ENCODE peak calls at places on chromosome 6, in ten cellular contexts. One of them, this sample, is unnamed.
A peak's percentile ranks its signal among the peaks of the same experiment; 100 is the strongest.

GRCh38 chr6:42050897-42051653 is 751 bp downstream of the TAF8 start:
- DNase-seq in testis: no peak
- DNase-seq in IMR-90: peak; percentile 30
- DNase-seq in A549: no peak
- DNase-seq in ovary: no peak
- DNase-seq in heart left ventricle: no peak
- DNase-seq in thyroid gland: no peak
- DNase-seq in Peyer's patch: no peak
- DNase-seq in endothelial cell of umbilical vein: no peak
- DNase-seq in uterus: no peak
- DNase-seq in this sample: no peak

GRCh38 chr6:5115168-5115567 is 30.0 kb downstream of the PPP1R3G start:
- DNase-seq in testis: no peak
- DNase-seq in IMR-90: peak; percentile 31
- DNase-seq in A549: peak; percentile 33
- DNase-seq in ovary: no peak
- DNase-seq in heart left ventricle: no peak
- DNase-seq in thyroid gland: peak; percentile 18
- DNase-seq in Peyer's patch: no peak
- DNase-seq in endothelial cell of umbilical vein: no peak
- DNase-seq in uterus: no peak
- DNase-seq in this sample: no peak

GRCh38 chr6:143337201-143337949 is 113.1 kb downstream of the ADAT2 start:
- DNase-seq in testis: peak; percentile 66
- DNase-seq in IMR-90: peak; percentile 8
- DNase-seq in A549: no peak
- DNase-seq in ovary: peak; percentile 44
- DNase-seq in heart left ventricle: peak; percentile 24
- DNase-seq in thyroid gland: peak; percentile 51
- DNase-seq in Peyer's patch: peak; percentile 68
- DNase-seq in endothelial cell of umbilical vein: peak; percentile 31
- DNase-seq in uterus: no peak
- DNase-seq in this sample: peak; percentile 9

GRCh38 chr6:142693446-142693845 is 251.5 kb downstream of the HIVEP2 start:
- DNase-seq in testis: no peak
- DNase-seq in IMR-90: peak; percentile 68
- DNase-seq in A549: no peak
- DNase-seq in ovary: no peak
- DNase-seq in heart left ventricle: no peak
- DNase-seq in thyroid gland: no peak
- DNase-seq in Peyer's patch: no peak
- DNase-seq in endothelial cell of umbilical vein: peak; percentile 81
- DNase-seq in uterus: no peak
- DNase-seq in this sample: no peak

GRCh38 chr6:5094327-5094726 is 9.2 kb downstream of the PPP1R3G start:
- DNase-seq in testis: no peak
- DNase-seq in IMR-90: peak; percentile 98
- DNase-seq in A549: no peak
- DNase-seq in ovary: no peak
- DNase-seq in heart left ventricle: no peak
- DNase-seq in thyroid gland: no peak
- DNase-seq in Peyer's patch: no peak
- DNase-seq in endothelial cell of umbilical vein: no peak
- DNase-seq in uterus: no peak
- DNase-seq in this sample: peak; percentile 48

GRCh38 chr6:30942338-30943060 is 1.7 kb downstream of the MUCL3 start:
- DNase-seq in testis: peak; percentile 89
- DNase-seq in IMR-90: peak; percentile 76
- DNase-seq in A549: peak; percentile 85
- DNase-seq in ovary: peak; percentile 80
- DNase-seq in heart left ventricle: peak; percentile 69
- DNase-seq in thyroid gland: peak; percentile 93
- DNase-seq in Peyer's patch: peak; percentile 81
- DNase-seq in endothelial cell of umbilical vein: peak; percentile 56
- DNase-seq in uterus: peak; percentile 48
- DNase-seq in this sample: peak; percentile 87

GRCh38 chr6:72861059-72861458 is 239.2 kb downstream of the KCNQ5 start:
- DNase-seq in testis: no peak
- DNase-seq in IMR-90: peak; percentile 19
- DNase-seq in A549: no peak
- DNase-seq in ovary: no peak
- DNase-seq in heart left ventricle: no peak
- DNase-seq in thyroid gland: no peak
- DNase-seq in Peyer's patch: no peak
- DNase-seq in endothelial cell of umbilical vein: peak; percentile 19
- DNase-seq in uterus: no peak
- DNase-seq in this sample: no peak

GRCh38 chr6:17093692-17094091 is 8.2 kb upstream of the STMND1 start:
- DNase-seq in testis: no peak
- DNase-seq in IMR-90: no peak
- DNase-seq in A549: no peak
- DNase-seq in ovary: no peak
- DNase-seq in heart left ventricle: no peak
- DNase-seq in thyroid gland: no peak
- DNase-seq in Peyer's patch: no peak
- DNase-seq in endothelial cell of umbilical vein: no peak
- DNase-seq in uterus: no peak
- DNase-seq in this sample: no peak

GRCh38 chr6:43578748-43579147 is 2.8 kb downstream of the POLH start:
- DNase-seq in testis: no peak
- DNase-seq in IMR-90: peak; percentile 4
- DNase-seq in A549: no peak
- DNase-seq in ovary: no peak
- DNase-seq in heart left ventricle: no peak
- DNase-seq in thyroid gland: no peak
- DNase-seq in Peyer's patch: no peak
- DNase-seq in endothelial cell of umbilical vein: no peak
- DNase-seq in uterus: no peak
- DNase-seq in this sample: no peak

GRCh38 chr6:43579171-43579570 is 3.2 kb downstream of the POLH start:
- DNase-seq in testis: no peak
- DNase-seq in IMR-90: peak; percentile 16
- DNase-seq in A549: no peak
- DNase-seq in ovary: no peak
- DNase-seq in heart left ventricle: no peak
- DNase-seq in thyroid gland: peak; percentile 21
- DNase-seq in Peyer's patch: no peak
- DNase-seq in endothelial cell of umbilical vein: peak; percentile 16
- DNase-seq in uterus: no peak
- DNase-seq in this sample: no peak

GRCh38 chr6:43572015-43572414 is 3.8 kb downstream of the XPO5 start:
- DNase-seq in testis: no peak
- DNase-seq in IMR-90: no peak
- DNase-seq in A549: no peak
- DNase-seq in ovary: no peak
- DNase-seq in heart left ventricle: no peak
- DNase-seq in thyroid gland: no peak
- DNase-seq in Peyer's patch: no peak
- DNase-seq in endothelial cell of umbilical vein: no peak
- DNase-seq in uterus: no peak
- DNase-seq in this sample: no peak

GRCh38 chr6:43575105-43575771 is 600 bp downstream of the XPO5 start:
- DNase-seq in testis: peak; percentile 38
- DNase-seq in IMR-90: peak; percentile 9
- DNase-seq in A549: peak; percentile 21
- DNase-seq in ovary: peak; percentile 23
- DNase-seq in heart left ventricle: no peak
- DNase-seq in thyroid gland: peak; percentile 27
- DNase-seq in Peyer's patch: no peak
- DNase-seq in endothelial cell of umbilical vein: peak; percentile 53
- DNase-seq in uterus: no peak
- DNase-seq in this sample: peak; percentile 56

GRCh38 chr6:43575772-43576551 is at the start of the genes POLH and XPO5:
- DNase-seq in testis: peak; percentile 92
- DNase-seq in IMR-90: peak; percentile 88
- DNase-seq in A549: peak; percentile 72
- DNase-seq in ovary: peak; percentile 89
- DNase-seq in heart left ventricle: peak; percentile 94
- DNase-seq in thyroid gland: peak; percentile 94
- DNase-seq in Peyer's patch: peak; percentile 97
- DNase-seq in endothelial cell of umbilical vein: peak; percentile 96
- DNase-seq in uterus: peak; percentile 84
- DNase-seq in this sample: peak; percentile 100
- TF ChIP-seq POLR2A in testis: peak; percentile 79
- TF ChIP-seq POLR2A in IMR-90: peak; percentile 98
- TF ChIP-seq POLR2A in A549: peak; percentile 96
- TF ChIP-seq POLR2A in ovary: no peak
- TF ChIP-seq POLR2A in heart left ventricle: peak; percentile 98
- TF ChIP-seq POLR2A in thyroid gland: peak; percentile 99
- TF ChIP-seq POLR2A in Peyer's patch: peak; percentile 93
- TF ChIP-seq POLR2A in endothelial cell of umbilical vein: peak; percentile 100
- TF ChIP-seq POLR2A in uterus: peak; percentile 92
- TF ChIP-seq POLR2A in this sample: peak; percentile 100

GRCh38 chr6:12049165-12049564 is 37.1 kb downstream of the HIVEP1 start:
- DNase-seq in testis: no peak
- DNase-seq in IMR-90: no peak
- DNase-seq in A549: no peak
- DNase-seq in ovary: no peak
- DNase-seq in heart left ventricle: no peak
- DNase-seq in thyroid gland: no peak
- DNase-seq in Peyer's patch: no peak
- DNase-seq in endothelial cell of umbilical vein: no peak
- DNase-seq in uterus: no peak
- DNase-seq in this sample: no peak

GRCh38 chr6:12047792-12048432 is 35.8 kb downstream of the HIVEP1 start:
- DNase-seq in testis: no peak
- DNase-seq in IMR-90: no peak
- DNase-seq in A549: no peak
- DNase-seq in ovary: no peak
- DNase-seq in heart left ventricle: no peak
- DNase-seq in thyroid gland: no peak
- DNase-seq in Peyer's patch: no peak
- DNase-seq in endothelial cell of umbilical vein: no peak
- DNase-seq in uterus: no peak
- DNase-seq in this sample: no peak

GRCh38 chr6:12051861-12052368 is 39.8 kb downstream of the HIVEP1 start:
- DNase-seq in testis: no peak
- DNase-seq in IMR-90: peak; percentile 88
- DNase-seq in A549: no peak
- DNase-seq in ovary: no peak
- DNase-seq in heart left ventricle: no peak
- DNase-seq in thyroid gland: no peak
- DNase-seq in Peyer's patch: peak; percentile 66
- DNase-seq in endothelial cell of umbilical vein: no peak
- DNase-seq in uterus: no peak
- DNase-seq in this sample: no peak

GRCh38 chr6:12048609-12049008 is 36.5 kb downstream of the HIVEP1 start:
- DNase-seq in testis: no peak
- DNase-seq in IMR-90: no peak
- DNase-seq in A549: no peak
- DNase-seq in ovary: no peak
- DNase-seq in heart left ventricle: no peak
- DNase-seq in thyroid gland: no peak
- DNase-seq in Peyer's patch: no peak
- DNase-seq in endothelial cell of umbilical vein: no peak
- DNase-seq in uterus: no peak
- DNase-seq in this sample: no peak

DNA sequence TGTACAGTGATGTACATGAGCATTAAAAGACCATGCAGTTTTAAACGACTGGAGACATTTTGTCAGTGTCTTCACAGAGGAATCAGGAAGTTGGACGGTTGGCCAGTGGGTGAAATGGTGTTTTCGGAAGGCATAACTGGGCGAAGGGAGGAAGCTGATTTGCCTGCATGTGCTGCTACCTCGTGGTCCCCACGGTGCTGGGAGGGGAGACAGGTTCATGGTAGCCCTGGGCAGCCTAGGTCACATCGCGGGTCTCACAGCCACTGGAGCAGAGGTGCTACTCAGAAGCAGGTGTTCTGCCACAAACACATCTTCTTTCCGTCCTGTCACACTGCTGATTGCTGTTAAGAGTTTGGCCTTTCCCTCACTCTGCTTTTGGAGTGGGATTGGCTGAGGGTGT is 35.2 kb downstream of the HIVEP1 start:
- DNase-seq in testis: no peak
- DNase-seq in IMR-90: no peak
- DNase-seq in A549: no peak
- DNase-seq in ovary: no peak
- DNase-seq in heart left ventricle: no peak
- DNase-seq in thyroid gland: no peak
- DNase-seq in Peyer's patch: peak; percentile 80
- DNase-seq in endothelial cell of umbilical vein: no peak
- DNase-seq in uterus: no peak
- DNase-seq in this sample: no peak
- TF ChIP-seq POLR2A in testis: no peak
- TF ChIP-seq POLR2A in IMR-90: no peak
- TF ChIP-seq POLR2A in A549: no peak
- TF ChIP-seq POLR2A in ovary: no peak
- TF ChIP-seq POLR2A in heart left ventricle: no peak
- TF ChIP-seq POLR2A in thyroid gland: no peak
- TF ChIP-seq POLR2A in Peyer's patch: no peak
- TF ChIP-seq POLR2A in endothelial cell of umbilical vein: no peak
- TF ChIP-seq POLR2A in uterus: no peak
- TF ChIP-seq POLR2A in this sample: no peak

DNA sequence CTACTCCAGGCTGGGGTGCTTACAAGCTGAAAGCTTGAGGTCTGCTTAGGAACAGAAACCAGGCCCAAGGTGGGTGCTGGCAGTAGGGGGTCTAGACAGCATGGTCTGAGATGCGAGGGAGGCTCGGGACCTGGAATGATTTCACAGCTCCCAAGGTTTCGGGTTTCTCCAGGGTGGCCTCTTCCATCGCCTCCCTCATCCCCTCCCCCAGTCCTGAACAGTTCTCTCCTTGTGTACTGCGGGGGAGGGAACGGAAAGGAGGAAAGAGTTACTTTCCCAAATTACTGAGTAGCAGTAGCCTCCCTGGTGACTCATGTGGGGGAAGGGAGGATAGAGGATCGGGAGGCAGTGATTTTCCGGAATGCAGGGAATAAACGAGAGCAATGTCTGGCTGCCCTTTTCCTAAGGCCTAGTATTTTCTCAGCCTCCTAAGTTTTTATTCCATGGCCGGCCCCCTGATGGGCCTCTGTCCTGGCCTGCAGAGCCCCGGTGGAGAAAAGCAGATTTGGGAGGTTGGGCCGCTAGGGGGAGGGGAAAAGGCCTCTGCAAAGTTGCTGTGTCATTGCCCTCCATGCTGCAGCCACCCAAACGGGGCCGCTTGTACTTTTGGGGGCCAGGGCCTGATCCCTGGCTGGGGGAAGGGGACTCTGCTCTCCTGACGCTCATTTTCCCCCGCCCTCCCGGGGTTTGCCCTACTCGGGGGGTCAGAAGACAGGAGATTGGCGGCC is 1.5 kb downstream of the BRD2 start:
- DNase-seq in testis: peak; percentile 86
- DNase-seq in IMR-90: peak; percentile 97
- DNase-seq in A549: peak; percentile 44
- DNase-seq in ovary: peak; percentile 81
- DNase-seq in heart left ventricle: peak; percentile 82
- DNase-seq in thyroid gland: peak; percentile 80
- DNase-seq in Peyer's patch: peak; percentile 89
- DNase-seq in endothelial cell of umbilical vein: peak; percentile 81
- DNase-seq in uterus: peak; percentile 96
- DNase-seq in this sample: peak; percentile 35
- TF ChIP-seq POLR2A in testis: no peak
- TF ChIP-seq POLR2A in IMR-90: peak; percentile 54
- TF ChIP-seq POLR2A in A549: peak; percentile 17
- TF ChIP-seq POLR2A in ovary: peak; percentile 77
- TF ChIP-seq POLR2A in heart left ventricle: no peak
- TF ChIP-seq POLR2A in thyroid gland: peak; percentile 59
- TF ChIP-seq POLR2A in Peyer's patch: no peak
- TF ChIP-seq POLR2A in endothelial cell of umbilical vein: peak; percentile 12
- TF ChIP-seq POLR2A in uterus: peak; percentile 18
- TF ChIP-seq POLR2A in this sample: no peak

GRCh38 chr6:39276379-39276995 is 37.7 kb downstream of the KCNK17 start:
- DNase-seq in testis: no peak
- DNase-seq in IMR-90: no peak
- DNase-seq in A549: no peak
- DNase-seq in ovary: no peak
- DNase-seq in heart left ventricle: no peak
- DNase-seq in thyroid gland: no peak
- DNase-seq in Peyer's patch: no peak
- DNase-seq in endothelial cell of umbilical vein: no peak
- DNase-seq in uterus: no peak
- DNase-seq in this sample: no peak

GRCh38 chr6:39279539-39279938 is 34.7 kb downstream of the KCNK17 start:
- DNase-seq in testis: no peak
- DNase-seq in IMR-90: no peak
- DNase-seq in A549: no peak
- DNase-seq in ovary: no peak
- DNase-seq in heart left ventricle: no peak
- DNase-seq in thyroid gland: no peak
- DNase-seq in Peyer's patch: peak; percentile 87
- DNase-seq in endothelial cell of umbilical vein: no peak
- DNase-seq in uterus: no peak
- DNase-seq in this sample: no peak

GRCh38 chr6:39280247-39280731 is 33.9 kb downstream of the KCNK17 start:
- DNase-seq in testis: no peak
- DNase-seq in IMR-90: no peak
- DNase-seq in A549: peak; percentile 21
- DNase-seq in ovary: no peak
- DNase-seq in heart left ventricle: no peak
- DNase-seq in thyroid gland: no peak
- DNase-seq in Peyer's patch: peak; percentile 84
- DNase-seq in endothelial cell of umbilical vein: no peak
- DNase-seq in uterus: no peak
- DNase-seq in this sample: peak; percentile 47

DNA sequence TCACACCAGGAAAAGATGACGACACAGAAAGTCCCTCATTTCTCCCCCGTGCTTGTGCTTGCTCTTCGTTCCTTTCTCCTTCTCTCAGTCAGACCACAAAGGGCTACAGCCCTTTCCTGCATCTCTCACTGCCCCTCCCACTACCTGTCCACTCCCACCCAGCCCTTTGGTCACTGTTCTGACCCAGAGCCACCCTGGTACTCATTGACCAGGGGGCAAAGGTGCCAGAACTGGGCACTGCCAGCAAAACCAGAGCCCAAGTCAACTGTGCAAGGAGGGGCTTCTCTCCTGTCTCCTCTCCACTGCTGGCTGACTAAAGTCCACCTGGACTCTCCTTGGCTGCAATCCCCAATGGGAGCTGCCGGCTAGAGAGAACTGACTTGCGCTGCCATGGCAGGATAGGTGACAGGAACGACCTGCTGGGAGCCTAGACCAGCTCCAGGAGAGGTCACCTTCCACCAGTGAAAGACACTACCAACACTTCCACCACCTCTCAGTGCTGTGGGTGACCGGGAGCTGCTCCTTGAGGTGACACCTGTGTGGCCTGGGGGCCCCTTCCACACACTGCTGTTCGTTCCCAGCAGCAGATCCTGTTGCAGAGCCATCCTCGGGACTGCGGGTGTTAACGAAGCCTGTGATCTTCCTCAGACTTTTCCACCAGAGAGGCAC is 32.8 kb downstream of the KCNK17 start:
- DNase-seq in testis: no peak
- DNase-seq in IMR-90: no peak
- DNase-seq in A549: no peak
- DNase-seq in ovary: no peak
- DNase-seq in heart left ventricle: no peak
- DNase-seq in thyroid gland: no peak
- DNase-seq in Peyer's patch: peak; percentile 80
- DNase-seq in endothelial cell of umbilical vein: no peak
- DNase-seq in uterus: no peak
- DNase-seq in this sample: no peak
- TF ChIP-seq POLR2A in testis: no peak
- TF ChIP-seq POLR2A in IMR-90: no peak
- TF ChIP-seq POLR2A in A549: no peak
- TF ChIP-seq POLR2A in ovary: no peak
- TF ChIP-seq POLR2A in heart left ventricle: no peak
- TF ChIP-seq POLR2A in thyroid gland: no peak
- TF ChIP-seq POLR2A in Peyer's patch: peak; percentile 58
- TF ChIP-seq POLR2A in endothelial cell of umbilical vein: no peak
- TF ChIP-seq POLR2A in uterus: no peak
- TF ChIP-seq POLR2A in this sample: no peak